ENCODE peak calls at places on chromosomes 5 and 9, in six cellular contexts. Z, L, S, P, B and A are unnamed samples.

GRCh38 chr9:122389799-122390481 is 19.1 kb downstream of the PTGS1 start:
- DNase-seq in Z (no peak), P (no peak), B (no peak), S (no peak), L (no peak), A (peak; percentile 52)

GRCh38 chr9:37262410-37262809 is 142.0 kb downstream of the ZCCHC7 start:
- DNase-seq in S (no peak), B (no peak), Z (peak; percentile 30), L (no peak), P (no peak), A (no peak)

GRCh38 chr9:108800632-108801099 is 55.1 kb downstream of the ACTL7B start:
- DNase-seq in B (no peak), L (no peak), Z (no peak), S (no peak), P (no peak), A (no peak)

GRCh38 chr9:126342621-126343031 is 16.0 kb downstream of the MVB12B start:
- DNase-seq in B (no peak), L (no peak), Z (no peak), S (no peak), P (peak; percentile 46), A (no peak)

GRCh38 chr9:130368631-130369103 is 76.1 kb upstream of the ASS1 start:
- DNase-seq in Z (no peak), B (no peak), L (peak; percentile 64), S (no peak), P (no peak), A (no peak)

GRCh38 chr9:112046181-112046580 is 128.9 kb downstream of the SUSD1 start:
- DNase-seq in S (no peak), L (no peak), Z (no peak), P (no peak), B (no peak), A (no peak)

GRCh38 chr5:62289813-62290212 is 16.2 kb upstream of the KIF2A start:
- DNase-seq in P (no peak), L (no peak), B (no peak), S (no peak), Z (no peak), A (no peak)

GRCh38 chr9:113649054-113649453 is 185.5 kb downstream of the RGS3 start:
- DNase-seq in P (no peak), S (no peak), B (no peak), Z (peak; percentile 90), L (no peak), A (no peak)

GRCh38 chr9:91945277-91946074 is 4.6 kb downstream of the ROR2 start:
- DNase-seq in L (peak; percentile 72), Z (peak; percentile 28), S (no peak), P (no peak), B (no peak), A (no peak)

GRCh38 chr9:7328453-7328852 is 471.1 kb downstream of the DMAC1 start:
- DNase-seq in B (no peak), L (no peak), P (peak; percentile 11), Z (no peak), S (no peak), A (no peak)

GRCh38 chr5:148998174-148998797 is 64.6 kb downstream of the SH3TC2 start:
- DNase-seq in L (peak; percentile 16), B (no peak), P (peak; percentile 38), S (no peak), Z (peak; percentile 38), A (no peak)

GRCh38 chr5:100553209-100553608 is 18.0 kb downstream of the FAM174A start:
- DNase-seq in P (no peak), L (no peak), Z (no peak), S (no peak), B (no peak), A (no peak)

GRCh38 chr5:40333459-40334241 is 346.1 kb upstream of the PTGER4 start:
- DNase-seq in Z (no peak), B (no peak), L (no peak), P (no peak), S (no peak), A (no peak)

GRCh38 chr9:137781906-137782585 is 95.5 kb upstream of the CACNA1B start:
- DNase-seq in B (no peak), L (no peak), P (no peak), Z (no peak), S (no peak), A (no peak)

GRCh38 chr5:108437425-108437824 is 55.5 kb upstream of the FBXL17 start:
- DNase-seq in P (no peak), Z (no peak), S (no peak), L (no peak), B (no peak), A (no peak)

GRCh38 chr5:9358961-9359686 is 186.8 kb downstream of the SEMA5A start:
- DNase-seq in Z (no peak), L (no peak), P (no peak), B (no peak), S (no peak), A (no peak)

GRCh38 chr9:130837002-130837511 is 2.0 kb downstream of the ABL1 start:
- DNase-seq in S (no peak), P (peak; percentile 69), L (peak; percentile 65), Z (peak; percentile 38), B (no peak), A (no peak)

GRCh38 chr5:66960373-66961137 is 236.0 kb downstream of the CD180 start:
- DNase-seq in L (no peak), B (no peak), S (no peak), P (peak; percentile 23), Z (no peak), A (no peak)

GRCh38 chr5:84403773-84404172 is 19.1 kb upstream of the EDIL3 start:
- DNase-seq in S (no peak), L (no peak), P (no peak), B (no peak), Z (no peak), A (no peak)

GRCh38 chr9:1938675-1939170 is 76.4 kb upstream of the SMARCA2 start:
- DNase-seq in L (no peak), B (peak; percentile 82), P (no peak), S (no peak), Z (no peak), A (no peak)

GRCh38 chr5:11904270-11904906 is at the start of gene CTNND2:
- DNase-seq in B (no peak), L (no peak), S (peak; percentile 62), Z (peak; percentile 72), P (no peak), A (no peak)

GRCh38 chr5:126509339-126509738 is 85.7 kb downstream of the ALDH7A1 start:
- DNase-seq in B (no peak), Z (no peak), L (no peak), S (no peak), P (no peak), A (no peak)

GRCh38 chr9:86577420-86578333 is 223.5 kb upstream of the TUT7 start:
- DNase-seq in P (no peak), B (no peak), S (no peak), L (no peak), Z (no peak), A (no peak)

GRCh38 chr5:80275347-80275746 is 19.5 kb upstream of the SERINC5 start:
- DNase-seq in S (no peak), B (no peak), P (peak; percentile 40), Z (peak; percentile 47), L (no peak), A (peak; percentile 14)

GRCh38 chr5:4375640-4376039 is 764.5 kb upstream of the ADAMTS16 start:
- DNase-seq in P (no peak), Z (no peak), L (no peak), B (no peak), S (no peak), A (no peak)

GRCh38 chr5:113027431-113027830 is 50.8 kb downstream of the DCP2 start:
- DNase-seq in Z (no peak), L (no peak), B (no peak), S (no peak), P (no peak), A (no peak)
- TF ChIP-seq GABPA in Z (no peak), L (no peak), B (no peak), S (no peak), P (no peak), A (no peak)

GRCh38 chr5:1481266-1481998 is 36.2 kb upstream of the SLC6A3 start:
- DNase-seq in B (no peak), Z (no peak), L (no peak), S (no peak), P (no peak), A (no peak)

GRCh38 chr5:1480217-1480616 is 35.0 kb upstream of the SLC6A3 start:
- DNase-seq in S (no peak), B (no peak), L (no peak), P (no peak), Z (no peak), A (peak; percentile 65)

GRCh38 chr5:1483064-1483463 is 37.8 kb upstream of the SLC6A3 start:
- DNase-seq in L (no peak), P (no peak), B (no peak), S (no peak), Z (no peak), A (no peak)

GRCh38 chr5:1480806-1481205 is 35.6 kb upstream of the SLC6A3 start:
- DNase-seq in P (no peak), S (no peak), B (no peak), Z (no peak), L (no peak), A (no peak)

DNA sequence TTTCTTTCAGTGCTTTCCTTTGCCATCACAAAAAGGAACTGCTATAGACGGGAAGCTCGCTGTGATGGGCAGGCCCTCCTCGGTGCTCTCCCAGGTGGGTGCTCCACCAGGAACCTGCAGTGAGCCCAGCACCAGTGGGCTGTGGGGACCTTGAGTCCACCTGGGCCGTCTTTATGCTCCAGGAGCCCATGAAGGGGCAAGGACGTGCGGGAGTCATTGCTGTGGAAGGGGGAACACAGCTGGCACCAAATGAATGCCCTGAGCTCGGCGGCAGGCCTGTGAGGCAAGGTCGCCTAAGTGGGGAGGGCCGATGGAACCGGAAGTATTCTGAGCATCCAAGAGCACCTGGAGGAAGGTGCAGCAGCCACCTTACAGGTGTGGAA is 36.8 kb upstream of the SLC6A3 start:
- DNase-seq in B (no peak), L (no peak), Z (no peak), P (no peak), S (no peak), A (no peak)
- H3K4me3 ChIP-seq in B (no peak overlapping the region), L (no peak overlapping the region), Z (no peak overlapping the region), P (no peak overlapping the region), S (no peak overlapping the region), A (no peak overlapping the region)

GRCh38 chr5:132064140-132064539 is 3.7 kb downstream of the IL3 start:
- DNase-seq in B (no peak), L (no peak), S (no peak), P (no peak), Z (no peak), A (no peak)
- TF ChIP-seq GABPA in B (no peak), L (no peak), S (no peak), P (no peak), Z (no peak), A (no peak)

DNA sequence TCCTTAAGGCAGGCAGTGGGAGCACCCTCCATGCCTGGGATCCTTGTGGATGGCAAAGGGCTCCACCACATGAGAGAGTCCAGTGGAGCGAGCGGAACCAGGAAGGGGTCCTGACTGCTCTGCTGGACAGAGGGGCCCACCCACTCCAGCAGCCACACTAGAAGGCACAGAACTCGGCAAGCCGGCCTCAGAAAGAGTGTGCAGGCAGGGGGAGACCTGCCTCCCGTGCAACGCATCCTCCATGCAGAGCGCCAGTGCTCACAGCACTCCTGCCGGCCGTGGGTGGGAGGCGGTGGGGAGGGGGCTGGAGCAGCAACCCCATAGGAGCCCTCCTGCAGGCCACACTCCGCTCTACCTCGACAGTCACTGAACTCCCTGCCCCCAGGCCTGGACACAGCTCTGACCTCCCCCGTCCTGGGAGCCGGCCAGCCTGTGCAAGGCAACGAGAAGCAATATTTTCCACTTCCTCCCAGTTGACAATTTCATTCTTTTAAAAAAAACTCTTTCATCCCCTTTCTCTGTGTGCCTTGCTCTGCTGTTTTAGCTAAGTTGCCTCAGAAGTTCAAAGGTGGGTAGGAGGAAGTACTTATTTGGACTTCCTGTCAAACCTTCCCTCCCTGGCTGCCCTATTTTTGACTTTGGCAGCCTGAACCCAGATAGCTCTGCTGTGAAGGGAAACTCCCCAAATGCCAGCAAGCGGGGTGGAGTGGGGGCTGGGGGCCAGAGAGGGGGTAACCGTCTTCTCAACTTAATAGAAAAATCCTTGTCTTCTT is 5.3 kb upstream of the LCP2 start:
- DNase-seq in L (peak; percentile 33), P (no peak), B (peak; percentile 68), Z (no peak), S (no peak), A (peak; percentile 85)
- H3K4me3 ChIP-seq in L (no peak overlapping the region), P (no peak overlapping the region), B (no peak overlapping the region), Z (no peak overlapping the region), S (no peak overlapping the region), A (no peak overlapping the region)